ENCODE peak calls at places on chromosome 1, in five cellular contexts. K is GM03348; W is activated CD8-positive, alpha-beta memory T cell treated with anti-CD3 and anti-CD28 coated beads, Interleukin-2, amount 50 U/mL, for 4 hours; Q is pancreas; H is mucosa of descending colon. I is an unnamed sample.

GRCh38 chr1:48817505-48818114 is 40.9 kb upstream of the BEND5 start:
- DNase-seq in K (peak), W (no peak), Q (peak), H (peak), I (peak)

GRCh38 chr1:192889082-192889481 is 80.2 kb downstream of the RGS2 start:
- DNase-seq in K (no peak), W (no peak), Q (no peak), H (no peak), I (no peak)

GRCh38 chr1:89598450-89599331 is 34.2 kb upstream of the LRRC8C start:
- DNase-seq in K (peak), W (no peak), Q (no peak), H (peak), I (no peak)

GRCh38 chr1:110152133-110152785 is 2.0 kb downstream of the SLC6A17 start:
- DNase-seq in K (peak), W (no peak), Q (no peak), H (no peak), I (no peak)

GRCh38 chr1:177118901-177119300 is 45.6 kb downstream of the ASTN1 start:
- DNase-seq in K (no peak), W (no peak), Q (no peak), H (no peak), I (no peak)

GRCh38 chr1:223515416-223515815 is 122.2 kb downstream of the CCDC185 start:
- DNase-seq in K (no peak), W (no peak), Q (no peak), H (peak), I (no peak)

GRCh38 chr1:153346067-153346723 is 2.4 kb downstream of the PGLYRP4 start:
- DNase-seq in K (no peak), W (no peak), Q (no peak), H (no peak), I (no peak)

GRCh38 chr1:31735571-31735970 is 28.6 kb downstream of the ADGRB2 start:
- DNase-seq in K (no peak), W (no peak), Q (no peak), H (no peak), I (no peak)